ENCODE peak calls at places on chromosomes 16 and 17, in five cellular contexts. V is fibroblast of mammary gland, T is upper lobe of right lung, E is heart right ventricle, B is WERI-Rb-1. L is an unnamed sample.

GRCh38 chr16:53804467-53804866 is 100.5 kb downstream of the FTO start:
- DNase-seq in V (no peak), T (no peak), E (no peak), B (no peak), L (no peak)

GRCh38 chr16:70681382-70682238 is 4.2 kb downstream of the MTSS2 start:
- DNase-seq in V (no peak), E (no peak), B (no peak), T (no peak), L (no peak)

GRCh38 chr17:49872776-49873377 is 25.0 kb upstream of the TAC4 start:
- DNase-seq in E (no peak), B (no peak), V (no peak), T (no peak), L (no peak)

GRCh38 chr16:84044108-84044488 is 1.5 kb upstream of the SLC38A8 start:
- DNase-seq in V (peak), T (no peak), B (peak), E (no peak), L (peak)

GRCh38 chr16:13154799-13155198 is 253.4 kb downstream of the SHISA9 start:
- DNase-seq in T (no peak), V (peak), B (no peak), E (no peak), L (no peak)

GRCh38 chr17:83101805-83102480 is 22.5 kb downstream of the METRNL start:
- DNase-seq in T (peak), V (no peak), B (no peak), E (no peak), L (no peak)

GRCh38 chr16:21277045-21277926 is 804 bp downstream of the CRYM start:
- DNase-seq in T (no peak), B (no peak), E (no peak), V (no peak), L (no peak)

GRCh38 chr17:16442141-16442540 is 26.8 kb downstream of the TRPV2 start:
- DNase-seq in E (no peak), T (no peak), V (peak), B (no peak), L (no peak)

GRCh38 chr17:47470836-47471235 is 60.1 kb upstream of the NPEPPS start:
- DNase-seq in E (no peak), T (no peak), B (no peak), V (no peak), L (no peak)

GRCh38 chr17:19000531-19001011 is 4.0 kb downstream of the FAM83G start:
- DNase-seq in V (no peak), T (no peak), E (no peak), B (no peak), L (no peak)

GRCh38 chr17:45300060-45300751 is 16.6 kb downstream of the MAP3K14 start:
- DNase-seq in E (no peak), V (no peak), T (no peak), B (peak), L (no peak)

GRCh38 chr16:15942901-15943690 is 6.3 kb upstream of the ABCC1 start:
- DNase-seq in B (no peak), V (no peak), E (no peak), T (peak), L (no peak)

GRCh38 chr17:81909966-81910839 is 996 bp downstream of the PCYT2 start:
- DNase-seq in B (peak), V (no peak), T (no peak), E (no peak), L (no peak)

GRCh38 chr16:8402981-8403853 is 187.1 kb downstream of the TMEM114 start:
- DNase-seq in V (no peak), B (no peak), T (no peak), E (no peak), L (no peak)

GRCh38 chr16:76670125-76670857 is 393.1 kb downstream of the CNTNAP4 start:
- DNase-seq in E (no peak), B (no peak), T (no peak), V (no peak), L (no peak)

GRCh38 chr16:84391151-84391873 is 23.0 kb downstream of the ATP2C2 start:
- DNase-seq in E (no peak), V (no peak), B (no peak), T (peak), L (no peak)

GRCh38 chr16:55567382-55567781 is 898 bp downstream of the CAPNS2 start:
- DNase-seq in E (no peak), V (peak), B (no peak), T (no peak), L (no peak)

GRCh38 chr17:72590882-72591499 is 470.2 kb downstream of the SOX9 start:
- DNase-seq in B (no peak), V (no peak), T (no peak), E (no peak), L (no peak)

GRCh38 chr16:15545544-15545943 is 97.4 kb downstream of the MARF1 start:
- DNase-seq in V (no peak), E (no peak), T (no peak), B (no peak), L (no peak)

GRCh38 chr16:69243479-69243878 is 56.5 kb downstream of the SNTB2 start:
- DNase-seq in B (no peak), T (no peak), V (peak), E (no peak), L (peak)

GRCh38 chr16:23351360-23351759 is 49.3 kb downstream of the SCNN1B start:
- DNase-seq in T (peak), B (no peak), E (no peak), V (no peak), L (no peak)

GRCh38 chr16:23345237-23345636 is 43.1 kb downstream of the SCNN1B start:
- DNase-seq in T (no peak), V (no peak), E (no peak), B (no peak), L (no peak)

GRCh38 chr16:23353440-23353839 is 51.3 kb downstream of the SCNN1B start:
- DNase-seq in E (no peak), B (no peak), V (no peak), T (no peak), L (no peak)

GRCh38 chr16:23343643-23344612 is 41.8 kb downstream of the SCNN1B start:
- DNase-seq in V (no peak), E (no peak), B (no peak), T (no peak), L (no peak)

GRCh38 chr16:23348579-23349469 is 46.7 kb downstream of the SCNN1B start:
- DNase-seq in B (peak), E (no peak), V (no peak), T (no peak), L (no peak)
- TF ChIP-seq CTCF in B (peak), E (no peak), V (peak), T (no peak), L (no peak)

GRCh38 chr16:29940656-29941055 is 14.6 kb upstream of the KCTD13 start:
- DNase-seq in T (no peak), B (no peak), V (no peak), E (no peak), L (no peak)

GRCh38 chr16:29947897-29948296 is 14.0 kb upstream of the TMEM219 start:
- DNase-seq in V (no peak), T (no peak), B (no peak), E (no peak), L (no peak)

GRCh38 chr16:29943846-29944669 is 17.8 kb upstream of the TMEM219 start:
- DNase-seq in V (peak), E (no peak), B (peak), T (no peak), L (peak)
- TF ChIP-seq CTCF in V (peak), E (no peak), B (peak), T (peak), L (peak)

DNA sequence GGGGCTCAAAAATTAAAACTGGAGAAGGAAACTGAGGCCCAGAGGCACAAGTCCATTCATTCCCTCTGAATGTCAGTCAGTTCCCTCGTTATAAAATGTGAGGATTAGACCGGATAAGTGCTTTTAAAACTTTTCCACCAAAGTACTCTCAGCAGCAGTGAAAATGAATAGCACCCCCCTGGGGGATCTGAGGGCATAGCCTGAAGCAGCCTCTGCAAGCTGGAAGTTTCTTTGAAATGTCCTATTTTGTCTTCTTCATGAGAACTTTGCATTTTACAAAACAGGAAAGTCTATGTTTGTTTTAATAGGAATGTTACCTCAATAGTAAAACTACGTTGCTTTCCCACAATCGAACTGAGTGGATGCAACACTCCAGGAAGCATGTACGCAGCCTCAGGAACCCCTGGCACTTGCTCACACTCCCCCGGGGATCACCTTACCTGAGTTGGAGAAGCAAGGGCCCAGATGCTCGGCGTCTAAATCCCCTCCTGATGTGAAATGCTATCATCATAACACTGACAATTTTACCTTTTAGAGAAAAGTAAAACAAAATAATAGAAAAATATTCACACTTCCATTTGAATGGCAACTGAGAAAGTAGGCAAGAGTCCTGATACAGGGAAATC is 272.9 kb downstream of the CEP112 start:
- DNase-seq in B (peak), T (no peak), E (no peak), V (no peak), L (no peak)
- TF ChIP-seq CTCF in B (peak), T (peak), E (peak), V (peak), L (no peak)

GRCh38 chr17:7176870-7177209 is 2.3 kb downstream of the ASGR1 start:
- DNase-seq in T (no peak), B (no peak), V (no peak), E (no peak), L (no peak)

GRCh38 chr17:7176107-7176851 is 2.9 kb downstream of the ASGR1 start:
- DNase-seq in V (no peak), T (no peak), B (no peak), E (no peak), L (no peak)

GRCh38 chr17:7178973-7179316 is 225 bp downstream of the ASGR1 start:
- DNase-seq in B (no peak), E (no peak), V (no peak), T (no peak), L (no peak)

GRCh38 chr17:7177954-7178477 is 1.2 kb downstream of the ASGR1 start:
- DNase-seq in E (peak), B (peak), T (no peak), V (peak), L (no peak)

DNA sequence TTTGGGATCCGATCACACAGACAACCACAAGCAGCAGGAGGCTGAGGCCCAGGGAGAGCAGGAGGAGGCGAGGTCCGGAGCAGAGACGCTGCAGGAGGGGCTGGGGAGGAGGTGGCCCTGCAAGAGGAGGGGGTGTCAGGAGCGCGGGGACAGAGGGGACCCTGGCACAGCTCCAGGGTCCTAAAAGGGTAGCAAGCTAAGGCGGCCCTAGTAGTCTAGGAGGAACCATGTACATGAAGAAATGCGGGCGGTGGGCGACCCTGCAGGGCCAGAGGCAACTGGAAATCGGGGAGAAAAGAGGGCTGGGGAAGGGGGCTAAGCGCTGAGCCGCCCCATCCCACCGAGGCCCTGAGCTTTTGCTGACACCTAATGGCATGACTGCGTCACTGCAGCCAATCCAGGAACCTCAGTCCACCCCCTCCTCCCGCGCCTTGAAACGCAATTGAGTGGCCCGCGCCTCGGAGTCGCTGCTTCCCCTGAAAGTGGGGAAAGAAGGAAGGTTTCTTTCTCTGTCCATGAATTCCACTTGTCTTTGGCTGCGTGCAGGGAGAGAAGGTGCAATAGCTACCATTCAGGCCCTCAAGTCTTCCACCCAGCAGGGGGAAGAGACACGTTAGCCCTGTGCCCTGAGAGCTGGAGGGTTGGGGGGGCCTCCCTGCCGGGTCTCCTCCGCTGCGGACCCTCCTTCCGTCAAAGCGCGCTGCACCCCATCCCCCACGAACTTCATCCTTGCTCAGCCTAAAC is 1.8 kb downstream of the ASGR1 start:
- DNase-seq in V (peak), E (peak), B (peak), T (peak), L (peak)
- TF ChIP-seq CTCF in V (peak), E (peak), B (peak), T (peak), L (peak)

GRCh38 chr17:6648181-6648580 is 3.2 kb downstream of the MED31 start:
- DNase-seq in B (no peak), T (no peak), E (no peak), V (peak), L (peak)
- TF ChIP-seq CTCF in B (peak), T (no peak), E (no peak), V (peak), L (peak)

GRCh38 chr16:50245417-50246298 is 20.7 kb upstream of the ADCY7 start:
- DNase-seq in E (no peak), V (peak), T (peak), B (peak), L (peak)
- TF ChIP-seq CTCF in E (peak), V (no peak), T (peak), B (peak), L (peak)

DNA sequence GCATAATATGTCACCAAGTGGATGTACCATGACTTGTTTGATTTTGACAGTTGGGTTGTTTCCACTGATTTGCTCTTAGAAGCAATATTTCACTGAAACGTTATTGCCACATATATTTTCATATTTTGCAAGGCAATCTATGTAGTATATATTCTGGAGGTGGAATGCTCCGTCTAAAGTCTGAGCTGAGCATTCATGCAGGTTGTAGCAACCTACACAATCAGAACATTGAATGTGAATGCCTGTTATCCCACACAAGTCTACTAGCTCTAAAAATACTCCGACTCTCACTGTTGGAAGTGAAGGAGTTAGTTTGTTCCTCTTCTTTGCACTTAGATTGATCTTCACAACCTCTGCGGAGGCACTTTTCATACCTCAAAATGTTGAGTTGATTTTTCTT is 383.2 kb upstream of the EEF2KMT start:
- DNase-seq in T (no peak), E (no peak), V (no peak), B (no peak), L (no peak)
- TF ChIP-seq CTCF in T (no peak), E (no peak), V (no peak), B (no peak), L (no peak)

DNA sequence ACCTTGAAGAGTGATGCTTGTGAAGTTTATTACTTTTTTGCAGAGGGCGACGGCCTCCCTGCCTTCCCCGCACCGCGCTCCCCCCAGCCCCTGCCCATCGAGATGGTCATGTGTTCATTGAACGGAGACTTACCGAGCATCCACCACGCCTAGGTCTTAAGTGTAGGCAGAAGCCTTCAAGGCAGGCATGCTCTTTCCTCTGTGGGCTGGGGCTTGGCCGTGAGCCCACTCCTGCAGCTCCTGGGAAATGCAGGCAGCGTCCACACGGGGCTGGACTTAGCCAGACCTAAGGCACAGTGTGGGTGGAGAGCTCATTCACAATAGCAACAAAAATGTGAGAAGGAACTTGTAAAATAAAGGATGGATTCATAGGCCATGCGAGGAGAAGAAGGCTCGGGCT is 19.2 kb downstream of the RNF213 start:
- DNase-seq in V (peak), T (peak), B (no peak), E (peak), L (no peak)
- TF ChIP-seq CTCF in V (peak), T (peak), B (no peak), E (peak), L (no peak)

GRCh38 chr16:87634411-87634810 is 32.1 kb downstream of the JPH3 start:
- DNase-seq in B (no peak), T (no peak), V (no peak), E (no peak), L (no peak)

GRCh38 chr16:87636050-87636684 is 33.9 kb downstream of the JPH3 start:
- DNase-seq in B (peak), T (peak), V (peak), E (peak), L (peak)

GRCh38 chr16:87637357-87637756 is 35.0 kb downstream of the JPH3 start:
- DNase-seq in V (no peak), B (no peak), E (no peak), T (no peak), L (no peak)

GRCh38 chr16:87636741-87637140 is 34.4 kb downstream of the JPH3 start:
- DNase-seq in V (no peak), E (no peak), B (no peak), T (no peak), L (no peak)

DNA sequence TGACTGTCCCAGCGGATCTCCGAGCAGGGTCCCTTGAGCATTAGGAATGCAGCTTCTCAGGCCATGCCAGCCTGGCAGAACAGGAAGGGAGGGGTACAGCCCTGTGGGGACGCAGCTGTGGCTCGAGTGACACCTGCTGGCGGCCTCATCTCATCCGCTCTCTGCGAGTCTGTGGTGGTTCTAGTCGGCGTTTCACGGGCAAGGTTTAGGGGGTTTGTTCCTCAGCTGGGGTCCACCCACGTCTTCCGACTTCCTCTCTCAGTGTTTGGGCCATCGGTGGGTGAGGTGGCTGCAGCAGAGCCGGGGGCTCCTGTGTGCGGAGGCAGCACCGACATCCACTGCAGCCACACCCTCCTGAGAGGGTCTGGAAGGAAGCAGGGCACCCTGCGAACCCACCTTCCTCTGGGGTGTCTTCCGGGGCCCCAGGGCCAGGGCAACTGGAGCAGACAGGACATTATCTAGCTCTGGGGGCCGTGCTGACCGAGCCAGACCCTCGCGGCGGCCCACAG is 33.3 kb downstream of the JPH3 start:
- DNase-seq in B (peak), V (peak), T (peak), E (peak), L (peak)
- TF ChIP-seq CTCF in B (peak), V (peak), T (peak), E (peak), L (peak)

L was measured in HFFc6.